ENCODE peak calls at places on chromosome 3, in six cellular contexts. F is GM10248, H is GM23338, X is hepatic stellate cell, W is EH, L is NCI-H1105 treated with DMSO at 0.1 percent for 48 hours. D is an unnamed sample.

GRCh38 chr3:49124991-49125670 is 4.5 kb upstream of the USP19 start:
- DNase-seq in X (no peak), W (no peak), F (no peak), H (peak), L (no peak), D (no peak)

GRCh38 chr3:162719684-162720341 is 1223.2 kb downstream of the OTOL1 start:
- DNase-seq in W (peak), H (no peak), X (peak), F (no peak), L (no peak), D (no peak)

GRCh38 chr3:139173372-139174108 is 128.8 kb upstream of the PRR23C start:
- DNase-seq in W (peak), F (no peak), L (no peak), H (no peak), X (peak), D (no peak)

GRCh38 chr3:194283218-194284006 is 67.7 kb downstream of the CPN2 start:
- DNase-seq in L (no peak), W (no peak), X (no peak), H (no peak), F (no peak), D (no peak)

GRCh38 chr3:149512073-149512782 is 37.7 kb downstream of the TM4SF4 start:
- DNase-seq in F (peak), W (peak), L (peak), X (peak), H (peak), D (no peak)

GRCh38 chr3:173501941-173502489 is 104.5 kb downstream of the NLGN1 start:
- DNase-seq in X (no peak), W (peak), L (peak), F (no peak), H (no peak), D (no peak)

GRCh38 chr3:159605101-159605500 is 383.5 kb upstream of the IL12A start:
- DNase-seq in L (no peak), X (no peak), F (no peak), W (no peak), H (no peak), D (no peak)

GRCh38 chr3:178785961-178786360 is 249.7 kb downstream of the KCNMB2 start:
- DNase-seq in F (no peak), X (no peak), H (no peak), W (peak), L (no peak), D (no peak)

GRCh38 chr3:42175841-42176240 is 84.7 kb downstream of the TRAK1 start:
- DNase-seq in F (no peak), H (no peak), W (no peak), X (no peak), L (no peak), D (no peak)

GRCh38 chr3:2921903-2922302 is 188.3 kb downstream of the IL5RA start:
- DNase-seq in L (peak), X (peak), F (peak), H (peak), W (no peak), D (no peak)

GRCh38 chr3:38782148-38782547 is 33.9 kb downstream of the SCN10A start:
- DNase-seq in F (no peak), W (peak), H (no peak), X (no peak), L (no peak), D (no peak)

GRCh38 chr3:183555541-183556081 is at the start of gene KLHL6:
- DNase-seq in X (no peak), L (no peak), W (no peak), H (no peak), F (peak), D (no peak)

GRCh38 chr3:129491794-129492193 is 36.6 kb upstream of the RHO start:
- DNase-seq in L (no peak), H (no peak), X (no peak), W (no peak), F (no peak), D (no peak)